ENCODE peak calls at places on chromosomes 4 and X, in seven cellular contexts. One of them, this sample, is unnamed.

GRCh38 chr4:85579942-85580341 is 105.0 kb downstream of the ARHGAP24 start:
- DNase-seq in midbrain: no peak
- DNase-seq in fibroblast of villous mesenchyme: no peak
- DNase-seq in activated naive CD4-positive, alpha-beta T cell treated with anti-CD3 and anti-CD28 coated beads, Interleukin-2, amount 10 ng/mL, durations not matched to agents 7 days and 5 days: no peak
- DNase-seq in neural progenitor cell: no peak
- DNase-seq in HEK293T: no peak
- DNase-seq in endothelial cell of umbilical vein: no peak
- DNase-seq in this sample: no peak

GRCh38 chr4:176313596-176314341 is 6.0 kb upstream of the SPCS3 start:
- DNase-seq in midbrain: no peak
- DNase-seq in fibroblast of villous mesenchyme: no peak
- DNase-seq in activated naive CD4-positive, alpha-beta T cell treated with anti-CD3 and anti-CD28 coated beads, Interleukin-2, amount 10 ng/mL, durations not matched to agents 7 days and 5 days: no peak
- DNase-seq in neural progenitor cell: no peak
- DNase-seq in HEK293T: no peak
- DNase-seq in endothelial cell of umbilical vein: no peak
- DNase-seq in this sample: no peak

GRCh38 chr4:140743194-140743931 is 12.8 kb downstream of the TBC1D9 start:
- DNase-seq in midbrain: no peak
- DNase-seq in fibroblast of villous mesenchyme: peak
- DNase-seq in activated naive CD4-positive, alpha-beta T cell treated with anti-CD3 and anti-CD28 coated beads, Interleukin-2, amount 10 ng/mL, durations not matched to agents 7 days and 5 days: no peak
- DNase-seq in neural progenitor cell: peak
- DNase-seq in HEK293T: no peak
- DNase-seq in endothelial cell of umbilical vein: peak
- DNase-seq in this sample: peak

GRCh38 chr4:78190595-78190994 is 133.5 kb downstream of the FRAS1 start:
- DNase-seq in midbrain: no peak
- DNase-seq in fibroblast of villous mesenchyme: no peak
- DNase-seq in activated naive CD4-positive, alpha-beta T cell treated with anti-CD3 and anti-CD28 coated beads, Interleukin-2, amount 10 ng/mL, durations not matched to agents 7 days and 5 days: no peak
- DNase-seq in neural progenitor cell: no peak
- DNase-seq in HEK293T: no peak
- DNase-seq in endothelial cell of umbilical vein: no peak
- DNase-seq in this sample: no peak

GRCh38 chr4:54784188-54784671 is 126.5 kb downstream of the KIT start:
- DNase-seq in midbrain: peak
- DNase-seq in fibroblast of villous mesenchyme: peak
- DNase-seq in activated naive CD4-positive, alpha-beta T cell treated with anti-CD3 and anti-CD28 coated beads, Interleukin-2, amount 10 ng/mL, durations not matched to agents 7 days and 5 days: no peak
- DNase-seq in neural progenitor cell: no peak
- DNase-seq in HEK293T: no peak
- DNase-seq in endothelial cell of umbilical vein: no peak
- DNase-seq in this sample: peak

GRCh38 chrX:137236837-137237236 is 203.0 kb upstream of the GPR101 start:
- DNase-seq in midbrain: no peak
- DNase-seq in fibroblast of villous mesenchyme: no peak
- DNase-seq in activated naive CD4-positive, alpha-beta T cell treated with anti-CD3 and anti-CD28 coated beads, Interleukin-2, amount 10 ng/mL, durations not matched to agents 7 days and 5 days: no peak
- DNase-seq in neural progenitor cell: no peak
- DNase-seq in HEK293T: no peak
- DNase-seq in endothelial cell of umbilical vein: no peak
- DNase-seq in this sample: no peak

GRCh38 chr4:8594097-8595038 is 1.8 kb downstream of the CPZ start:
- DNase-seq in midbrain: peak
- DNase-seq in fibroblast of villous mesenchyme: peak
- DNase-seq in activated naive CD4-positive, alpha-beta T cell treated with anti-CD3 and anti-CD28 coated beads, Interleukin-2, amount 10 ng/mL, durations not matched to agents 7 days and 5 days: peak
- DNase-seq in neural progenitor cell: peak
- DNase-seq in HEK293T: peak
- DNase-seq in endothelial cell of umbilical vein: peak
- DNase-seq in this sample: peak

GRCh38 chrX:151977923-151978322 is 3.4 kb upstream of the GABRE start:
- DNase-seq in midbrain: no peak
- DNase-seq in fibroblast of villous mesenchyme: no peak
- DNase-seq in activated naive CD4-positive, alpha-beta T cell treated with anti-CD3 and anti-CD28 coated beads, Interleukin-2, amount 10 ng/mL, durations not matched to agents 7 days and 5 days: no peak
- DNase-seq in neural progenitor cell: no peak
- DNase-seq in HEK293T: no peak
- DNase-seq in endothelial cell of umbilical vein: no peak
- DNase-seq in this sample: no peak

GRCh38 chr4:106981431-106981830 is 54.7 kb downstream of the DKK2 start:
- DNase-seq in midbrain: no peak
- DNase-seq in fibroblast of villous mesenchyme: no peak
- DNase-seq in activated naive CD4-positive, alpha-beta T cell treated with anti-CD3 and anti-CD28 coated beads, Interleukin-2, amount 10 ng/mL, durations not matched to agents 7 days and 5 days: no peak
- DNase-seq in neural progenitor cell: peak
- DNase-seq in HEK293T: no peak
- DNase-seq in endothelial cell of umbilical vein: no peak
- DNase-seq in this sample: no peak

GRCh38 chr4:6742989-6743388 is 27.0 kb downstream of the BLOC1S4 start:
- DNase-seq in midbrain: no peak
- DNase-seq in fibroblast of villous mesenchyme: no peak
- DNase-seq in activated naive CD4-positive, alpha-beta T cell treated with anti-CD3 and anti-CD28 coated beads, Interleukin-2, amount 10 ng/mL, durations not matched to agents 7 days and 5 days: no peak
- DNase-seq in neural progenitor cell: no peak
- DNase-seq in HEK293T: no peak
- DNase-seq in endothelial cell of umbilical vein: no peak
- DNase-seq in this sample: no peak

GRCh38 chr4:64705989-64706388 is 296.7 kb upstream of the TECRL start:
- DNase-seq in midbrain: no peak
- DNase-seq in fibroblast of villous mesenchyme: no peak
- DNase-seq in activated naive CD4-positive, alpha-beta T cell treated with anti-CD3 and anti-CD28 coated beads, Interleukin-2, amount 10 ng/mL, durations not matched to agents 7 days and 5 days: no peak
- DNase-seq in neural progenitor cell: no peak
- DNase-seq in HEK293T: no peak
- DNase-seq in endothelial cell of umbilical vein: no peak
- DNase-seq in this sample: no peak

GRCh38 chr4:124903995-124904722 is 191.6 kb upstream of the ANKRD50 start:
- DNase-seq in midbrain: no peak
- DNase-seq in fibroblast of villous mesenchyme: peak
- DNase-seq in activated naive CD4-positive, alpha-beta T cell treated with anti-CD3 and anti-CD28 coated beads, Interleukin-2, amount 10 ng/mL, durations not matched to agents 7 days and 5 days: no peak
- DNase-seq in neural progenitor cell: peak
- DNase-seq in HEK293T: peak
- DNase-seq in endothelial cell of umbilical vein: peak
- DNase-seq in this sample: no peak

GRCh38 chrX:150361070-150361776 is 1.9 kb upstream of the MAMLD1 start:
- DNase-seq in midbrain: no peak
- DNase-seq in fibroblast of villous mesenchyme: no peak
- DNase-seq in activated naive CD4-positive, alpha-beta T cell treated with anti-CD3 and anti-CD28 coated beads, Interleukin-2, amount 10 ng/mL, durations not matched to agents 7 days and 5 days: peak
- DNase-seq in neural progenitor cell: peak
- DNase-seq in HEK293T: no peak
- DNase-seq in endothelial cell of umbilical vein: no peak
- DNase-seq in this sample: no peak

GRCh38 chr4:168585168-168586091 is 88.6 kb downstream of the PALLD start:
- DNase-seq in midbrain: peak
- DNase-seq in fibroblast of villous mesenchyme: peak
- DNase-seq in activated naive CD4-positive, alpha-beta T cell treated with anti-CD3 and anti-CD28 coated beads, Interleukin-2, amount 10 ng/mL, durations not matched to agents 7 days and 5 days: peak
- DNase-seq in neural progenitor cell: peak
- DNase-seq in HEK293T: peak
- DNase-seq in endothelial cell of umbilical vein: peak
- DNase-seq in this sample: peak

GRCh38 chr4:111398906-111399330 is 746.3 kb upstream of the FAM241A start:
- DNase-seq in midbrain: peak
- DNase-seq in fibroblast of villous mesenchyme: peak
- DNase-seq in activated naive CD4-positive, alpha-beta T cell treated with anti-CD3 and anti-CD28 coated beads, Interleukin-2, amount 10 ng/mL, durations not matched to agents 7 days and 5 days: no peak
- DNase-seq in neural progenitor cell: no peak
- DNase-seq in HEK293T: no peak
- DNase-seq in endothelial cell of umbilical vein: no peak
- DNase-seq in this sample: peak

GRCh38 chr4:18404642-18405041 is 383.1 kb upstream of the LCORL start:
- DNase-seq in midbrain: no peak
- DNase-seq in fibroblast of villous mesenchyme: no peak
- DNase-seq in activated naive CD4-positive, alpha-beta T cell treated with anti-CD3 and anti-CD28 coated beads, Interleukin-2, amount 10 ng/mL, durations not matched to agents 7 days and 5 days: no peak
- DNase-seq in neural progenitor cell: no peak
- DNase-seq in HEK293T: no peak
- DNase-seq in endothelial cell of umbilical vein: peak
- DNase-seq in this sample: no peak

GRCh38 chr4:30919458-30919857 is 199.3 kb downstream of the PCDH7 start:
- DNase-seq in midbrain: no peak
- DNase-seq in fibroblast of villous mesenchyme: no peak
- DNase-seq in activated naive CD4-positive, alpha-beta T cell treated with anti-CD3 and anti-CD28 coated beads, Interleukin-2, amount 10 ng/mL, durations not matched to agents 7 days and 5 days: no peak
- DNase-seq in neural progenitor cell: no peak
- DNase-seq in HEK293T: no peak
- DNase-seq in endothelial cell of umbilical vein: no peak
- DNase-seq in this sample: no peak

GRCh38 chr4:66554844-66555243 is 884.6 kb upstream of the EPHA5 start:
- DNase-seq in midbrain: no peak
- DNase-seq in fibroblast of villous mesenchyme: no peak
- DNase-seq in activated naive CD4-positive, alpha-beta T cell treated with anti-CD3 and anti-CD28 coated beads, Interleukin-2, amount 10 ng/mL, durations not matched to agents 7 days and 5 days: no peak
- DNase-seq in neural progenitor cell: no peak
- DNase-seq in HEK293T: no peak
- DNase-seq in endothelial cell of umbilical vein: no peak
- DNase-seq in this sample: no peak

GRCh38 chrX:139297638-139298037 is 232.9 kb upstream of the F9 start:
- DNase-seq in midbrain: no peak
- DNase-seq in fibroblast of villous mesenchyme: no peak
- DNase-seq in activated naive CD4-positive, alpha-beta T cell treated with anti-CD3 and anti-CD28 coated beads, Interleukin-2, amount 10 ng/mL, durations not matched to agents 7 days and 5 days: no peak
- DNase-seq in neural progenitor cell: no peak
- DNase-seq in HEK293T: no peak
- DNase-seq in endothelial cell of umbilical vein: no peak
- DNase-seq in this sample: no peak

GRCh38 chr4:37130465-37130864 is 114.1 kb upstream of the NWD2 start:
- DNase-seq in midbrain: no peak
- DNase-seq in fibroblast of villous mesenchyme: no peak
- DNase-seq in activated naive CD4-positive, alpha-beta T cell treated with anti-CD3 and anti-CD28 coated beads, Interleukin-2, amount 10 ng/mL, durations not matched to agents 7 days and 5 days: no peak
- DNase-seq in neural progenitor cell: no peak
- DNase-seq in HEK293T: no peak
- DNase-seq in endothelial cell of umbilical vein: no peak
- DNase-seq in this sample: no peak